ENCODE peak calls at places on chromosomes 6 and 20, in seven cellular contexts. One of them, this sample, is unnamed.

GRCh38 chr6:35583893-35584688 is 71.4 kb upstream of the TULP1 start:
- DNase-seq in H9: peak; percentile 56
- DNase-seq in H1: peak; percentile 74
- DNase-seq in mesendoderm: peak; percentile 76
- DNase-seq in mesenchymal stem cell: peak; percentile 75
- DNase-seq in trophoblast cell: peak; percentile 82
- DNase-seq in IMR-90: peak; percentile 77
- DNase-seq in this sample: peak; percentile 66

GRCh38 chr6:92701425-92702096 is 717.8 kb downstream of the EPHA7 start:
- DNase-seq in IMR-90: no peak
- DNase-seq in mesendoderm: no peak
- DNase-seq in H9: no peak
- DNase-seq in mesenchymal stem cell: no peak
- DNase-seq in H1: no peak
- DNase-seq in trophoblast cell: no peak
- DNase-seq in this sample: no peak

GRCh38 chr6:12476484-12476883 is 186.3 kb downstream of the EDN1 start:
- DNase-seq in H1: no peak
- DNase-seq in H9: no peak
- DNase-seq in trophoblast cell: no peak
- DNase-seq in mesenchymal stem cell: no peak
- DNase-seq in IMR-90: no peak
- DNase-seq in mesendoderm: no peak
- DNase-seq in this sample: no peak

GRCh38 chr20:53769041-53769440 is 175.4 kb upstream of the ZNF217 start:
- DNase-seq in mesendoderm: no peak
- DNase-seq in H9: no peak
- DNase-seq in H1: no peak
- DNase-seq in trophoblast cell: peak; percentile 38
- DNase-seq in IMR-90: peak; percentile 71
- DNase-seq in mesenchymal stem cell: no peak
- DNase-seq in this sample: no peak

GRCh38 chr6:116008470-116009229 is 52.0 kb downstream of the FRK start:
- DNase-seq in H9: no peak
- DNase-seq in H1: no peak
- DNase-seq in trophoblast cell: no peak
- DNase-seq in mesenchymal stem cell: peak; percentile 86
- DNase-seq in IMR-90: peak; percentile 58
- DNase-seq in mesendoderm: peak; percentile 32
- DNase-seq in this sample: no peak

GRCh38 chr6:74068945-74069570 is 373.1 kb downstream of the CD109 start:
- DNase-seq in mesenchymal stem cell: no peak
- DNase-seq in mesendoderm: no peak
- DNase-seq in trophoblast cell: no peak
- DNase-seq in IMR-90: peak; percentile 93
- DNase-seq in H1: no peak
- DNase-seq in H9: no peak
- DNase-seq in this sample: no peak

GRCh38 chr6:136014454-136015421 is 163.2 kb downstream of the PDE7B start:
- DNase-seq in mesenchymal stem cell: peak; percentile 97
- DNase-seq in mesendoderm: peak; percentile 63
- DNase-seq in H9: no peak
- DNase-seq in trophoblast cell: peak; percentile 1
- DNase-seq in H1: no peak
- DNase-seq in IMR-90: peak; percentile 100
- DNase-seq in this sample: no peak

GRCh38 chr6:32621372-32621771 is 15.8 kb upstream of the HLA-DQA1 start:
- DNase-seq in H1: no peak
- DNase-seq in H9: no peak
- DNase-seq in mesendoderm: no peak
- DNase-seq in mesenchymal stem cell: no peak
- DNase-seq in trophoblast cell: no peak
- DNase-seq in IMR-90: no peak
- DNase-seq in this sample: no peak

GRCh38 chr20:3801299-3801698 is 5.2 kb downstream of the CDC25B start:
- DNase-seq in IMR-90: no peak
- DNase-seq in H9: no peak
- DNase-seq in trophoblast cell: no peak
- DNase-seq in mesenchymal stem cell: no peak
- DNase-seq in mesendoderm: no peak
- DNase-seq in H1: no peak
- DNase-seq in this sample: no peak

GRCh38 chr6:26207248-26207801 is 120.1 kb downstream of the HFE start:
- DNase-seq in mesendoderm: no peak
- DNase-seq in trophoblast cell: no peak
- DNase-seq in mesenchymal stem cell: no peak
- DNase-seq in H1: no peak
- DNase-seq in H9: no peak
- DNase-seq in IMR-90: no peak
- DNase-seq in this sample: no peak

GRCh38 chr6:151647871-151648639 is 154.2 kb downstream of the CCDC170 start:
- DNase-seq in mesendoderm: peak; percentile 95
- DNase-seq in H1: peak; percentile 91
- DNase-seq in trophoblast cell: peak; percentile 31
- DNase-seq in IMR-90: no peak
- DNase-seq in mesenchymal stem cell: no peak
- DNase-seq in H9: peak; percentile 94
- DNase-seq in this sample: peak; percentile 30

GRCh38 chr6:153162172-153162571 is 31.1 kb upstream of the RGS17 start:
- DNase-seq in IMR-90: peak; percentile 67
- DNase-seq in trophoblast cell: no peak
- DNase-seq in H1: no peak
- DNase-seq in mesenchymal stem cell: peak; percentile 46
- DNase-seq in mesendoderm: no peak
- DNase-seq in H9: no peak
- DNase-seq in this sample: no peak

GRCh38 chr6:1739220-1739619 is 129.5 kb downstream of the FOXC1 start:
- DNase-seq in mesenchymal stem cell: no peak
- DNase-seq in H1: no peak
- DNase-seq in IMR-90: no peak
- DNase-seq in H9: no peak
- DNase-seq in mesendoderm: no peak
- DNase-seq in trophoblast cell: no peak
- DNase-seq in this sample: no peak

GRCh38 chr6:75098709-75099108 is 107.1 kb downstream of the COL12A1 start:
- DNase-seq in mesenchymal stem cell: peak; percentile 94
- DNase-seq in IMR-90: peak; percentile 98
- DNase-seq in H9: no peak
- DNase-seq in mesendoderm: peak; percentile 8
- DNase-seq in H1: no peak
- DNase-seq in trophoblast cell: peak; percentile 86
- DNase-seq in this sample: no peak

GRCh38 chr6:46930331-46930730 is 8.6 kb upstream of the ADGRF5 start:
- DNase-seq in mesendoderm: no peak
- DNase-seq in H9: no peak
- DNase-seq in H1: no peak
- DNase-seq in IMR-90: no peak
- DNase-seq in trophoblast cell: peak; percentile 86
- DNase-seq in mesenchymal stem cell: no peak
- DNase-seq in this sample: no peak

GRCh38 chr6:36685198-36685919 is 6.8 kb downstream of the CDKN1A start:
- DNase-seq in IMR-90: no peak
- DNase-seq in H1: no peak
- DNase-seq in mesendoderm: no peak
- DNase-seq in mesenchymal stem cell: no peak
- DNase-seq in H9: no peak
- DNase-seq in trophoblast cell: peak; percentile 12
- DNase-seq in this sample: no peak

GRCh38 chr6:126625019-126625418 is 285.1 kb downstream of the CENPW start:
- DNase-seq in mesendoderm: peak; percentile 70
- DNase-seq in H9: no peak
- DNase-seq in H1: peak; percentile 58
- DNase-seq in trophoblast cell: peak; percentile 20
- DNase-seq in IMR-90: peak; percentile 31
- DNase-seq in mesenchymal stem cell: peak; percentile 47
- DNase-seq in this sample: peak; percentile 21

GRCh38 chr6:121847806-121848522 is 412.5 kb downstream of the GJA1 start:
- DNase-seq in mesenchymal stem cell: no peak
- DNase-seq in IMR-90: no peak
- DNase-seq in H1: no peak
- DNase-seq in trophoblast cell: peak; percentile 73
- DNase-seq in mesendoderm: peak; percentile 74
- DNase-seq in H9: no peak
- DNase-seq in this sample: no peak

GRCh38 chr6:36285187-36285612 is 15.3 kb downstream of the PNPLA1 start:
- DNase-seq in trophoblast cell: no peak
- DNase-seq in IMR-90: no peak
- DNase-seq in mesendoderm: peak; percentile 72
- DNase-seq in H9: peak; percentile 76
- DNase-seq in mesenchymal stem cell: no peak
- DNase-seq in H1: peak; percentile 79
- DNase-seq in this sample: peak; percentile 33

GRCh38 chr6:143842468-143842901 is 653 bp upstream of the LTV1 start:
- DNase-seq in H1: no peak
- DNase-seq in H9: no peak
- DNase-seq in trophoblast cell: peak; percentile 46
- DNase-seq in IMR-90: peak; percentile 59
- DNase-seq in mesendoderm: no peak
- DNase-seq in mesenchymal stem cell: no peak
- DNase-seq in this sample: no peak

GRCh38 chr6:151721141-151721540 is 86.3 kb upstream of the ESR1 start:
- DNase-seq in H9: no peak
- DNase-seq in mesenchymal stem cell: no peak
- DNase-seq in IMR-90: no peak
- DNase-seq in H1: no peak
- DNase-seq in trophoblast cell: no peak
- DNase-seq in mesendoderm: no peak
- DNase-seq in this sample: no peak

GRCh38 chr6:19382676-19383075 is 454.5 kb upstream of the ID4 start:
- DNase-seq in IMR-90: no peak
- DNase-seq in H1: no peak
- DNase-seq in mesendoderm: no peak
- DNase-seq in H9: no peak
- DNase-seq in trophoblast cell: no peak
- DNase-seq in mesenchymal stem cell: no peak
- DNase-seq in this sample: no peak

GRCh38 chr20:371755-372542 is 8.6 kb upstream of the TRIB3 start:
- DNase-seq in mesendoderm: peak; percentile 69
- DNase-seq in IMR-90: peak; percentile 88
- DNase-seq in H9: no peak
- DNase-seq in trophoblast cell: peak; percentile 74
- DNase-seq in H1: no peak
- DNase-seq in mesenchymal stem cell: peak; percentile 94
- DNase-seq in this sample: no peak

DNA sequence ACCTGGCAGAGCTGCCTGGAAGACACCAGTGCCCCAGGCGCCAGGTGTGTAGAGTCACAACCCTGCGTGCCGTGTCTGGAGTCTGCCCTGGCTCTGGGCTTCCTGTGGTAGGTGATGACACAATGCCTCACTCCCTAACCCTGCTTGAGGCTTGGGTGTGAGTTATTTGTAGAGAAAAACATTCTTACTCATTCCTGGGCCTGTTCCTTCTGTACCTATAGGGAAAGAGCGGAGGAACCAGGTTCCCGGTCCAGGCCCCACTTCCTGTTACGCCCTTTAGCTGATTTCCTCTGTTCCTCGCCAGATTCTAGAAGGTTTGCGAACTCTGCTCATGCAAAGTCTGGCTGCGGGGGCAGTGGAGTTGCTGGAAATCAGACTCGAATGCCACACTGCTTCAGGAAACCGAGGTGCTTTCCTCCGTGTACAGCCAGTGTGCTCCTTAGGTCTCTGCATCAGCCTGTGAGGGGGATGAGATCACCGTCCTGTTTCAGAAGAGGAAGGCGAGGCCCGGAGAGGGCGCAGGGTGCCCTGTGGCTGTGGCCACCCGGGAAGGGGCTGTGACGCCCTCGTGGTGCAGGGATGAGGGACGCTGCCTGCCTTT is 67.1 kb upstream of the DUSP22 start:
- DNase-seq in IMR-90: no peak
- DNase-seq in mesendoderm: no peak
- DNase-seq in trophoblast cell: peak; percentile 27
- DNase-seq in H1: no peak
- DNase-seq in H9: no peak
- DNase-seq in mesenchymal stem cell: no peak
- DNase-seq in this sample: no peak
- H3K4ac ChIP-seq in IMR-90: no peak overlapping the region
- H3K4ac ChIP-seq in mesendoderm: no peak overlapping the region
- H3K4ac ChIP-seq in trophoblast cell: no peak overlapping the region
- H3K4ac ChIP-seq in H1: no peak overlapping the region
- H3K4ac ChIP-seq in H9: no peak overlapping the region
- H3K4ac ChIP-seq in mesenchymal stem cell: no peak overlapping the region
- H3K4ac ChIP-seq in this sample: no peak overlapping the region

DNA sequence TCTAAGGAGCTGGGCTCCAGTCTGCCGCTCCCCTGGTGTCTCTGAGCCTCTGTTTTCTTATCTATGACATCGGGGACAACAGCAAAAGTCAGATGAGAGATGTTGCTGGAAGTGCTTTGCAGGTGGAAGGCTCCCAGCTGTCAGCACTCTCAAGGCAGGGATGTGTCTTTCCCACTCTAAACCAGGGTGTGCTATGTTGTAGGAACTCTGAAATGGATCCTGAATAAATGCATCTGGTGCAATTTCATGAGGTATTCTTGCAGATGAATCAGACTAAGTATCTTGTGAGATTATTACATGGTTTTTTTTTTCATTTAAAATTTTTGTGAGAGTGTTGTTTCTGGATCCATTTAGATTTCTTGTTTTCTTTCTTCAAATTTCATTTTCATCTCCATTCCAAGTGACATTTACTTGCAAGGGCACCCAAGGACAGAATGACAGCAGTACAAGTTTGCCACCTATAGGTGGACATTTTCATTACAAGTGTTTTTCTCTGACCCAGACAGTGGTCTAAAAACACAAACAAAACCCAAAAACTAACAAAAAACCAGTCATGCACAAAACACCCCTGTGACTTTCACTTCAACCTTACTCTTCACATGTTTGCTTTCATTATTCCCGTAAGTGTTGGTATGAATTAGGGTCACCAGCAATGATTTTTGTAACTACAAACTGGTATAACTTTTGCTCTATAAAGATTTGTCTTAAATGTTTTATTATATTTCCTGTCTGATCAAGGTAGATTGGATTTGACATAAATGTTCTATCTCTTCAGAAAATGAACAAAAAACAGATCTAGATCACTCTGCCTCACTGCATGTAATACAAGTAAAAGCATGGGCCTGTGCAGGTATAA is 14.7 kb upstream of the SIM1 start:
- DNase-seq in trophoblast cell: peak; percentile 74
- DNase-seq in mesendoderm: peak; percentile 57
- DNase-seq in H1: no peak
- DNase-seq in H9: no peak
- DNase-seq in IMR-90: peak; percentile 49
- DNase-seq in mesenchymal stem cell: peak; percentile 47
- DNase-seq in this sample: peak; percentile 41
- H3K4ac ChIP-seq in trophoblast cell: no peak overlapping the region
- H3K4ac ChIP-seq in mesendoderm: no peak overlapping the region
- H3K4ac ChIP-seq in H1: no peak overlapping the region
- H3K4ac ChIP-seq in H9: no peak overlapping the region
- H3K4ac ChIP-seq in IMR-90: no peak overlapping the region
- H3K4ac ChIP-seq in mesenchymal stem cell: no peak overlapping the region
- H3K4ac ChIP-seq in this sample: no peak overlapping the region

GRCh38 chr6:23329091-23329490 is 759.7 kb downstream of the HDGFL1 start:
- DNase-seq in mesendoderm: no peak
- DNase-seq in H1: no peak
- DNase-seq in IMR-90: no peak
- DNase-seq in H9: no peak
- DNase-seq in trophoblast cell: no peak
- DNase-seq in mesenchymal stem cell: no peak
- DNase-seq in this sample: no peak
- H3K4ac ChIP-seq in mesendoderm: no peak overlapping the region
- H3K4ac ChIP-seq in H1: no peak overlapping the region
- H3K4ac ChIP-seq in IMR-90: no peak overlapping the region
- H3K4ac ChIP-seq in H9: no peak overlapping the region
- H3K4ac ChIP-seq in trophoblast cell: no peak overlapping the region
- H3K4ac ChIP-seq in mesenchymal stem cell: no peak overlapping the region
- H3K4ac ChIP-seq in this sample: no peak overlapping the region

GRCh38 chr20:56975838-56976237 is 290.6 kb downstream of the BMP7 start:
- DNase-seq in IMR-90: no peak
- DNase-seq in mesenchymal stem cell: no peak
- DNase-seq in H9: no peak
- DNase-seq in trophoblast cell: no peak
- DNase-seq in mesendoderm: no peak
- DNase-seq in H1: no peak
- DNase-seq in this sample: no peak
- H3K4ac ChIP-seq in IMR-90: no peak overlapping the region
- H3K4ac ChIP-seq in mesenchymal stem cell: no peak overlapping the region
- H3K4ac ChIP-seq in H9: no peak overlapping the region
- H3K4ac ChIP-seq in trophoblast cell: no peak overlapping the region
- H3K4ac ChIP-seq in mesendoderm: no peak overlapping the region
- H3K4ac ChIP-seq in H1: no peak overlapping the region
- H3K4ac ChIP-seq in this sample: no peak overlapping the region

This sample was measured in neuronal stem cell.